ENCODE peak calls at places on chromosomes 16 and 17, in eight cellular contexts. F is gastrocnemius medialis; R is NCI-H2171 treated with DMSO at 0.1 percent for 48 hours; W is DMS 273 treated with DMSO at 0.1 percent for 48 hours; Q is cardiac fibroblast; K is activated CD8-positive, alpha-beta memory T cell treated with anti-CD3 and anti-CD28 coated beads, Interleukin-2, amount 50 U/mL, for 4 hours; V is cerebellum; M is fibroblast of the aortic adventitia. S is an unnamed sample.

GRCh38 chr16:11348737-11349598 is 3.7 kb downstream of the RMI2 start:
- DNase-seq in R (no peak), Q (no peak), W (no peak), V (no peak), M (no peak), F (no peak), K (no peak), S (no peak)

GRCh38 chr17:79739148-79740062 is 8.7 kb downstream of the ENPP7 start:
- DNase-seq in V (no peak), R (no peak), K (no peak), F (no peak), Q (no peak), W (no peak), M (no peak), S (no peak)

GRCh38 chr17:36592316-36592710 is 634 bp downstream of the DHRS11 start:
- DNase-seq in M (no peak), K (no peak), W (no peak), F (no peak), R (peak), Q (no peak), V (no peak), S (peak)

GRCh38 chr17:76855105-76855504 is 13.1 kb upstream of the MGAT5B start:
- DNase-seq in W (no peak), V (no peak), F (no peak), Q (no peak), M (no peak), K (no peak), R (no peak), S (no peak)

GRCh38 chr17:71548540-71549190 is 572.2 kb upstream of the SOX9 start:
- DNase-seq in V (no peak), M (no peak), K (no peak), W (no peak), F (no peak), R (no peak), Q (peak), S (peak)

GRCh38 chr16:53071748-53072301 is 17.0 kb downstream of the CHD9 start:
- DNase-seq in V (no peak), W (peak), F (no peak), M (peak), Q (peak), R (peak), K (no peak), S (no peak)

GRCh38 chr16:11757671-11758545 is 15.3 kb upstream of the TXNDC11 start:
- DNase-seq in F (no peak), K (no peak), W (no peak), R (no peak), V (no peak), Q (peak), M (peak), S (no peak)

GRCh38 chr16:19291459-19291858 is 5.9 kb downstream of the CLEC19A start:
- DNase-seq in K (no peak), W (no peak), M (peak), Q (peak), F (no peak), R (no peak), V (no peak), S (no peak)

GRCh38 chr17:83124871-83125514 is 45.6 kb downstream of the METRNL start:
- DNase-seq in F (no peak), K (no peak), R (no peak), V (peak), M (no peak), Q (no peak), W (no peak), S (no peak)

GRCh38 chr17:72510454-72511016 is 389.7 kb downstream of the SOX9 start:
- DNase-seq in Q (no peak), K (no peak), R (no peak), W (no peak), V (no peak), F (no peak), M (no peak), S (no peak)

GRCh38 chr17:14019186-14019956 is 49.9 kb upstream of the COX10 start:
- DNase-seq in K (no peak), W (no peak), F (no peak), M (peak), Q (peak), V (no peak), R (no peak), S (peak)

GRCh38 chr17:76000016-76000754 is 470 bp upstream of the CDK3 start:
- DNase-seq in M (no peak), W (no peak), K (peak), V (no peak), F (no peak), Q (peak), R (no peak), S (peak)

GRCh38 chr17:78131172-78132085 is 858 bp downstream of the TMC8 start:
- DNase-seq in Q (no peak), F (no peak), V (no peak), W (no peak), M (no peak), K (peak), R (peak), S (peak)

GRCh38 chr17:63780507-63780906 is 6.5 kb downstream of the DDX42 start:
- DNase-seq in W (no peak), F (peak), K (no peak), R (no peak), Q (peak), M (no peak), V (no peak), S (no peak)

GRCh38 chr17:80941743-80942211 is 49.9 kb upstream of the CHMP6 start:
- DNase-seq in V (no peak), F (no peak), Q (no peak), R (no peak), K (no peak), W (no peak), M (no peak), S (peak)

GRCh38 chr17:83194761-83195329 is 115.4 kb downstream of the METRNL start:
- DNase-seq in K (no peak), F (peak), Q (peak), W (no peak), R (no peak), V (no peak), M (no peak), S (peak)

GRCh38 chr17:27578718-27579085 is 52.3 kb upstream of the LGALS9 start:
- DNase-seq in V (no peak), M (peak), F (no peak), W (no peak), K (no peak), R (no peak), Q (peak), S (no peak)

GRCh38 chr16:68490829-68491575 is 42.7 kb upstream of the SMPD3 start:
- DNase-seq in K (no peak), W (no peak), M (peak), F (peak), V (peak), R (peak), Q (peak), S (peak)

S was measured in GM03348.